ENCODE peak calls at places on chromosomes 6 and 20, in seven cellular contexts. H is lower lobe of right lung; D is A673; F is AG08395; P is stimulated activated CD4-positive, alpha-beta T cell treated with anti-CD3 and anti-CD28 coated beads, Interleukin-15, amount 100 ng/mL, for 24 hours; Q is neural progenitor cell; B is A172. X is an unnamed sample.
A peak's percentile ranks its signal among the peaks of the same experiment; 100 is the strongest.

GRCh38 chr6:151551223-151551857 is 57.5 kb downstream of the CCDC170 start:
- DNase-seq in H (no peak), D (no peak), F (no peak), P (no peak), Q (no peak), B (no peak), X (no peak)

GRCh38 chr6:45606831-45607400 is 229.2 kb upstream of the SUPT3H start:
- DNase-seq in H (no peak), D (no peak), F (no peak), P (no peak), Q (no peak), B (no peak), X (no peak)

GRCh38 chr20:45153756-45154155 is 20.9 kb upstream of the PI3 start:
- DNase-seq in H (no peak), D (no peak), F (no peak), P (no peak), Q (no peak), B (no peak), X (no peak)

GRCh38 chr20:38514947-38515346 is 42.3 kb downstream of the RALGAPB start:
- DNase-seq in H (no peak), D (no peak), F (no peak), P (no peak), Q (no peak), B (no peak), X (peak; percentile 14)

GRCh38 chr6:18166314-18167007 is 11.2 kb downstream of the KDM1B start:
- DNase-seq in H (peak; percentile 49), D (no peak), F (no peak), P (no peak), Q (no peak), B (no peak), X (no peak)

GRCh38 chr6:150336299-150336698 is 32.5 kb upstream of the IYD start:
- DNase-seq in H (no peak), D (no peak), F (peak; percentile 31), P (no peak), Q (peak; percentile 45), B (peak; percentile 58), X (no peak)

GRCh38 chr20:61436674-61437279 is 184.7 kb downstream of the CDH4 start:
- DNase-seq in H (no peak), D (peak; percentile 99), F (peak; percentile 62), P (no peak), Q (peak; percentile 94), B (peak; percentile 97), X (no peak)

GRCh38 chr6:7148100-7148822 is 40.5 kb downstream of the RREB1 start:
- DNase-seq in H (no peak), D (no peak), F (peak; percentile 69), P (peak; percentile 56), Q (no peak), B (peak; percentile 46), X (no peak)

GRCh38 chr6:146550911-146551310 is 7.3 kb downstream of the RAB32 start:
- DNase-seq in H (no peak), D (no peak), F (peak; percentile 54), P (no peak), Q (no peak), B (no peak), X (no peak)

GRCh38 chr6:81962198-81962597 is 209.7 kb upstream of the TENT5A start:
- DNase-seq in H (no peak), D (no peak), F (no peak), P (no peak), Q (no peak), B (no peak), X (no peak)

GRCh38 chr6:160974304-160974771 is 17.2 kb upstream of the MAP3K4 start:
- DNase-seq in H (no peak), D (no peak), F (peak; percentile 91), P (no peak), Q (no peak), B (peak; percentile 64), X (no peak)

GRCh38 chr6:153162172-153162571 is 31.1 kb upstream of the RGS17 start:
- DNase-seq in H (no peak), D (no peak), F (no peak), P (no peak), Q (no peak), B (no peak), X (no peak)

X was measured in SK-N-SH.